ENCODE peak calls at places on chromosome 12, in four cellular contexts. B is left kidney, Y is heart right ventricle, E is cardiac fibroblast. A is an unnamed sample.

GRCh38 chr12:20305470-20305869 is 62.9 kb upstream of the PDE3A start:
- DNase-seq in B (no peak), Y (no peak), E (peak; percentile 17), A (no peak)

GRCh38 chr12:124923906-124924734 is 9.7 kb upstream of the UBC start:
- DNase-seq in B (no peak), Y (no peak), E (peak; percentile 61), A (no peak)

GRCh38 chr12:30278401-30278800 is 417.3 kb downstream of the IPO8 start:
- DNase-seq in B (no peak), Y (no peak), E (no peak), A (no peak)

GRCh38 chr12:115946867-115947695 is 330.4 kb downstream of the MED13L start:
- DNase-seq in B (no peak), Y (no peak), E (no peak), A (no peak)

GRCh38 chr12:39441963-39442894 is 691 bp downstream of the KIF21A start:
- DNase-seq in B (peak; percentile 78), Y (peak; percentile 31), E (peak; percentile 29), A (peak; percentile 27)

GRCh38 chr12:48716493-48717251 is at the start of gene CCNT1:
- DNase-seq in B (peak; percentile 100), Y (peak; percentile 99), E (peak; percentile 100), A (peak; percentile 99)

GRCh38 chr12:111446044-111446581 is 40.4 kb downstream of the SH2B3 start:
- DNase-seq in B (no peak), Y (no peak), E (peak; percentile 71), A (no peak)

GRCh38 chr12:53123578-53124351 is 20.5 kb downstream of the SOAT2 start:
- DNase-seq in B (no peak), Y (no peak), E (no peak), A (no peak)

GRCh38 chr12:129200576-129200975 is 347.3 kb downstream of the GLT1D1 start:
- DNase-seq in B (no peak), Y (no peak), E (no peak), A (no peak)

GRCh38 chr12:58557156-58557555 is 363.1 kb downstream of the LRIG3 start:
- DNase-seq in B (no peak), Y (no peak), E (peak; percentile 76), A (no peak)

GRCh38 chr12:83077037-83077436 is 390.3 kb downstream of the TMTC2 start:
- DNase-seq in B (no peak), Y (no peak), E (no peak), A (no peak)

GRCh38 chr12:112858776-112859175 is 48.0 kb upstream of the OAS1 start:
- DNase-seq in B (peak; percentile 67), Y (no peak), E (no peak), A (no peak)

GRCh38 chr12:96806272-96806671 is 100.8 kb upstream of the NEDD1 start:
- DNase-seq in B (no peak), Y (no peak), E (no peak), A (no peak)

GRCh38 chr12:51307655-51308593 is 16.1 kb downstream of the BIN2 start:
- DNase-seq in B (peak; percentile 17), Y (no peak), E (peak; percentile 71), A (no peak)

GRCh38 chr12:122079038-122079531 is 529 bp downstream of the MLXIP start:
- DNase-seq in B (peak; percentile 63), Y (no peak), E (peak; percentile 21), A (no peak)

GRCh38 chr12:59834659-59835474 is 239.0 kb downstream of the SLC16A7 start:
- DNase-seq in B (peak; percentile 26), Y (no peak), E (peak; percentile 49), A (no peak)

GRCh38 chr12:108612788-108613282 is 15.0 kb upstream of the TMEM119 start:
- DNase-seq in B (peak; percentile 57), Y (no peak), E (no peak), A (no peak)

GRCh38 chr12:25852792-25853191 is 105.7 kb upstream of the RASSF8 start:
- DNase-seq in B (no peak), Y (no peak), E (no peak), A (no peak)

GRCh38 chr12:120783197-120783596 is 57.6 kb downstream of the ACADS start:
- DNase-seq in B (no peak), Y (no peak), E (peak; percentile 43), A (no peak)

GRCh38 chr12:53053223-53054111 is 3.6 kb downstream of the TNS2 start:
- DNase-seq in B (peak; percentile 86), Y (peak; percentile 76), E (no peak), A (peak; percentile 70)

GRCh38 chr12:50062733-50063452 is 5.5 kb downstream of the ASIC1 start:
- DNase-seq in B (no peak), Y (no peak), E (no peak), A (no peak)

GRCh38 chr12:130156652-130157275 is 5.5 kb upstream of the FZD10 start:
- DNase-seq in B (no peak), Y (no peak), E (no peak), A (no peak)

GRCh38 chr12:93442411-93443340 is 929 bp upstream of the UBE2N start:
- DNase-seq in B (no peak), Y (no peak), E (no peak), A (no peak)

GRCh38 chr12:130826151-130826801 is 12.8 kb downstream of the STX2 start:
- DNase-seq in B (peak; percentile 51), Y (no peak), E (peak; percentile 57), A (peak; percentile 49)

GRCh38 chr12:47822386-47822785 is 2.7 kb upstream of the HDAC7 start:
- DNase-seq in B (no peak), Y (no peak), E (no peak), A (no peak)

GRCh38 chr12:104605685-104606084 is 148.9 kb downstream of the CHST11 start:
- DNase-seq in B (no peak), Y (peak; percentile 60), E (peak; percentile 35), A (no peak)

GRCh38 chr12:45827974-45828373 is 98.5 kb downstream of the ARID2 start:
- DNase-seq in B (no peak), Y (no peak), E (no peak), A (no peak)

GRCh38 chr12:78787576-78787975 is 77.0 kb upstream of the SYT1 start:
- DNase-seq in B (no peak), Y (no peak), E (peak; percentile 7), A (no peak)